ENCODE peak calls at places on chromosomes 4 and X, in five cellular contexts. One of them, this sample, is unnamed.

GRCh38 chr4:133062851-133063250 is 86.2 kb upstream of the PCDH10 start:
- DNase-seq in mucosa of descending colon: no peak
- DNase-seq in AG04449: no peak
- DNase-seq in spleen: no peak
- DNase-seq in AG10803: no peak
- DNase-seq in this sample: no peak

GRCh38 chr4:153241970-153242847 is 38.0 kb downstream of the TRIM2 start:
- DNase-seq in AG04449: no peak
- DNase-seq in spleen: no peak
- DNase-seq in AG10803: no peak
- DNase-seq in mucosa of descending colon: no peak
- DNase-seq in this sample: peak; percentile 96

GRCh38 chrX:103338663-103339062 is 8.6 kb downstream of the TCEAL7 start:
- DNase-seq in AG10803: no peak
- DNase-seq in spleen: no peak
- DNase-seq in AG04449: no peak
- DNase-seq in mucosa of descending colon: no peak
- DNase-seq in this sample: no peak

GRCh38 chr4:128950796-128951195 is 141.3 kb downstream of the JADE1 start:
- DNase-seq in mucosa of descending colon: no peak
- DNase-seq in spleen: no peak
- DNase-seq in AG10803: no peak
- DNase-seq in AG04449: no peak
- DNase-seq in this sample: no peak

GRCh38 chrX:25519258-25519657 is 503.5 kb upstream of the ARX start:
- DNase-seq in AG10803: no peak
- DNase-seq in AG04449: no peak
- DNase-seq in spleen: no peak
- DNase-seq in mucosa of descending colon: no peak
- DNase-seq in this sample: no peak

GRCh38 chr4:150240011-150240410 is 161.8 kb downstream of the DCLK2 start:
- DNase-seq in AG04449: no peak
- DNase-seq in mucosa of descending colon: no peak
- DNase-seq in AG10803: peak; percentile 52
- DNase-seq in spleen: no peak
- DNase-seq in this sample: no peak

GRCh38 chr4:54898163-54898562 is 227.2 kb downstream of the KDR start:
- DNase-seq in spleen: no peak
- DNase-seq in mucosa of descending colon: no peak
- DNase-seq in AG10803: peak; percentile 48
- DNase-seq in AG04449: peak; percentile 12
- DNase-seq in this sample: peak; percentile 20

GRCh38 chrX:77668391-77669237 is 117.4 kb downstream of the ATRX start:
- DNase-seq in AG10803: peak; percentile 9
- DNase-seq in spleen: no peak
- DNase-seq in AG04449: no peak
- DNase-seq in mucosa of descending colon: no peak
- DNase-seq in this sample: peak; percentile 27

GRCh38 chr4:1731180-1731579 is 9.9 kb downstream of the TACC3 start:
- DNase-seq in AG10803: no peak
- DNase-seq in spleen: peak; percentile 74
- DNase-seq in mucosa of descending colon: no peak
- DNase-seq in AG04449: no peak
- DNase-seq in this sample: no peak

GRCh38 chr4:169707958-169708643 is 49.6 kb downstream of the HPF1 start:
- DNase-seq in AG04449: no peak
- DNase-seq in spleen: no peak
- DNase-seq in AG10803: peak; percentile 25
- DNase-seq in mucosa of descending colon: no peak
- DNase-seq in this sample: no peak

GRCh38 chr4:10066704-10067651 is 45.7 kb upstream of the SLC2A9 start:
- DNase-seq in spleen: no peak
- DNase-seq in AG04449: no peak
- DNase-seq in AG10803: no peak
- DNase-seq in mucosa of descending colon: no peak
- DNase-seq in this sample: no peak

GRCh38 chr4:111854494-111855087 is 290.7 kb upstream of the FAM241A start:
- DNase-seq in AG10803: peak; percentile 75
- DNase-seq in mucosa of descending colon: no peak
- DNase-seq in AG04449: no peak
- DNase-seq in spleen: no peak
- DNase-seq in this sample: peak; percentile 62

GRCh38 chr4:4854649-4855292 is 4.7 kb upstream of the MSX1 start:
- DNase-seq in AG04449: no peak
- DNase-seq in mucosa of descending colon: no peak
- DNase-seq in AG10803: no peak
- DNase-seq in spleen: peak; percentile 73
- DNase-seq in this sample: no peak

GRCh38 chrX:69158166-69159040 is 6.8 kb downstream of the PJA1 start:
- DNase-seq in mucosa of descending colon: no peak
- DNase-seq in spleen: no peak
- DNase-seq in AG10803: peak; percentile 35
- DNase-seq in AG04449: no peak
- DNase-seq in this sample: peak; percentile 79

GRCh38 chr4:172147702-172148101 is 334.5 kb downstream of the GALNTL6 start:
- DNase-seq in AG04449: peak; percentile 36
- DNase-seq in spleen: no peak
- DNase-seq in AG10803: peak; percentile 56
- DNase-seq in mucosa of descending colon: no peak
- DNase-seq in this sample: no peak

GRCh38 chr4:142414336-142414945 is 431.7 kb downstream of the INPP4B start:
- DNase-seq in AG10803: peak; percentile 27
- DNase-seq in AG04449: no peak
- DNase-seq in mucosa of descending colon: no peak
- DNase-seq in spleen: no peak
- DNase-seq in this sample: no peak

GRCh38 chr4:113060853-113061252 is 11.4 kb downstream of the ANK2 start:
- DNase-seq in mucosa of descending colon: no peak
- DNase-seq in AG10803: no peak
- DNase-seq in AG04449: no peak
- DNase-seq in spleen: no peak
- DNase-seq in this sample: no peak

GRCh38 chr4:106245176-106245575 is 70.8 kb downstream of the TBCK start:
- DNase-seq in AG10803: no peak
- DNase-seq in AG04449: no peak
- DNase-seq in mucosa of descending colon: no peak
- DNase-seq in spleen: no peak
- DNase-seq in this sample: no peak

GRCh38 chr4:2788532-2789103 is 4.3 kb upstream of the SH3BP2 start:
- DNase-seq in AG10803: peak; percentile 56
- DNase-seq in mucosa of descending colon: peak; percentile 58
- DNase-seq in AG04449: no peak
- DNase-seq in spleen: peak; percentile 79
- DNase-seq in this sample: no peak

GRCh38 chr4:138414202-138414601 is 172.1 kb upstream of the SLC7A11 start:
- DNase-seq in AG10803: peak; percentile 22
- DNase-seq in AG04449: no peak
- DNase-seq in spleen: no peak
- DNase-seq in mucosa of descending colon: no peak
- DNase-seq in this sample: no peak

GRCh38 chr4:2811830-2812599 is 19.1 kb downstream of the SH3BP2 start:
- DNase-seq in spleen: peak; percentile 98
- DNase-seq in mucosa of descending colon: peak; percentile 93
- DNase-seq in AG10803: peak; percentile 55
- DNase-seq in AG04449: no peak
- DNase-seq in this sample: peak; percentile 78

GRCh38 chr4:106365613-106366012 is 3.0 kb downstream of the GIMD1 start:
- DNase-seq in mucosa of descending colon: no peak
- DNase-seq in AG10803: peak; percentile 91
- DNase-seq in spleen: no peak
- DNase-seq in AG04449: peak; percentile 78
- DNase-seq in this sample: peak; percentile 84

GRCh38 chr4:150381671-150382427 is 200.1 kb upstream of the MAB21L2 start:
- DNase-seq in mucosa of descending colon: no peak
- DNase-seq in AG04449: peak; percentile 36
- DNase-seq in spleen: no peak
- DNase-seq in AG10803: peak; percentile 23
- DNase-seq in this sample: peak; percentile 20

GRCh38 chr4:39102297-39102696 is 40.3 kb downstream of the KLHL5 start:
- DNase-seq in AG04449: no peak
- DNase-seq in spleen: no peak
- DNase-seq in mucosa of descending colon: no peak
- DNase-seq in AG10803: no peak
- DNase-seq in this sample: no peak

GRCh38 chr4:119593698-119594097 is 34.9 kb downstream of the PDE5A start:
- DNase-seq in spleen: no peak
- DNase-seq in AG04449: no peak
- DNase-seq in mucosa of descending colon: no peak
- DNase-seq in AG10803: no peak
- DNase-seq in this sample: no peak

GRCh38 chr4:16140520-16141249 is 56.9 kb upstream of the PROM1 start:
- DNase-seq in mucosa of descending colon: no peak
- DNase-seq in spleen: no peak
- DNase-seq in AG04449: peak; percentile 91
- DNase-seq in AG10803: peak; percentile 93
- DNase-seq in this sample: peak; percentile 90

GRCh38 chr4:25919676-25920075 is 5.7 kb downstream of the SMIM20 start:
- DNase-seq in mucosa of descending colon: no peak
- DNase-seq in spleen: no peak
- DNase-seq in AG04449: no peak
- DNase-seq in AG10803: no peak
- DNase-seq in this sample: no peak

GRCh38 chrX:124215786-124216185 is 116.7 kb upstream of the TEX13D start:
- DNase-seq in spleen: no peak
- DNase-seq in AG04449: no peak
- DNase-seq in AG10803: no peak
- DNase-seq in mucosa of descending colon: no peak
- DNase-seq in this sample: no peak
- TF ChIP-seq CTCF in spleen: no peak
- TF ChIP-seq CTCF in AG04449: no peak
- TF ChIP-seq CTCF in AG10803: no peak
- TF ChIP-seq CTCF in mucosa of descending colon: no peak
- TF ChIP-seq CTCF in this sample: no peak

GRCh38 chrX:9440116-9440844 is 24.6 kb upstream of the TBL1X start:
- DNase-seq in AG10803: no peak
- DNase-seq in AG04449: no peak
- DNase-seq in mucosa of descending colon: no peak
- DNase-seq in spleen: no peak
- DNase-seq in this sample: no peak
- H3K4me3 ChIP-seq in AG10803: no peak overlapping the region
- H3K4me3 ChIP-seq in AG04449: no peak overlapping the region
- H3K4me3 ChIP-seq in mucosa of descending colon: no peak overlapping the region
- H3K4me3 ChIP-seq in spleen: no peak overlapping the region
- H3K4me3 ChIP-seq in this sample: no peak overlapping the region

GRCh38 chr4:20193522-20193902 is 58.2 kb upstream of the SLIT2 start:
- DNase-seq in mucosa of descending colon: no peak
- DNase-seq in AG10803: no peak
- DNase-seq in AG04449: no peak
- DNase-seq in spleen: no peak
- DNase-seq in this sample: peak; percentile 16
- TF ChIP-seq CTCF in mucosa of descending colon: no peak
- TF ChIP-seq CTCF in AG10803: no peak
- TF ChIP-seq CTCF in AG04449: no peak
- TF ChIP-seq CTCF in spleen: no peak
- TF ChIP-seq CTCF in this sample: no peak

GRCh38 chrX:1561164-1561563 is 24.2 kb upstream of the P2RY8 start:
- DNase-seq in spleen: no peak
- DNase-seq in AG04449: no peak
- DNase-seq in AG10803: no peak
- DNase-seq in mucosa of descending colon: no peak
- DNase-seq in this sample: no peak
- H3K4me3 ChIP-seq in spleen: no peak overlapping the region
- H3K4me3 ChIP-seq in AG04449: no peak overlapping the region
- H3K4me3 ChIP-seq in AG10803: no peak overlapping the region
- H3K4me3 ChIP-seq in mucosa of descending colon: no peak overlapping the region
- H3K4me3 ChIP-seq in this sample: no peak overlapping the region

GRCh38 chr4:147843162-147843561 is 111.3 kb downstream of the ARHGAP10 start:
- DNase-seq in spleen: no peak
- DNase-seq in AG10803: no peak
- DNase-seq in mucosa of descending colon: no peak
- DNase-seq in AG04449: no peak
- DNase-seq in this sample: no peak
- TF ChIP-seq CTCF in spleen: no peak
- TF ChIP-seq CTCF in AG10803: no peak
- TF ChIP-seq CTCF in mucosa of descending colon: no peak
- TF ChIP-seq CTCF in AG04449: no peak
- TF ChIP-seq CTCF in this sample: no peak

DNA sequence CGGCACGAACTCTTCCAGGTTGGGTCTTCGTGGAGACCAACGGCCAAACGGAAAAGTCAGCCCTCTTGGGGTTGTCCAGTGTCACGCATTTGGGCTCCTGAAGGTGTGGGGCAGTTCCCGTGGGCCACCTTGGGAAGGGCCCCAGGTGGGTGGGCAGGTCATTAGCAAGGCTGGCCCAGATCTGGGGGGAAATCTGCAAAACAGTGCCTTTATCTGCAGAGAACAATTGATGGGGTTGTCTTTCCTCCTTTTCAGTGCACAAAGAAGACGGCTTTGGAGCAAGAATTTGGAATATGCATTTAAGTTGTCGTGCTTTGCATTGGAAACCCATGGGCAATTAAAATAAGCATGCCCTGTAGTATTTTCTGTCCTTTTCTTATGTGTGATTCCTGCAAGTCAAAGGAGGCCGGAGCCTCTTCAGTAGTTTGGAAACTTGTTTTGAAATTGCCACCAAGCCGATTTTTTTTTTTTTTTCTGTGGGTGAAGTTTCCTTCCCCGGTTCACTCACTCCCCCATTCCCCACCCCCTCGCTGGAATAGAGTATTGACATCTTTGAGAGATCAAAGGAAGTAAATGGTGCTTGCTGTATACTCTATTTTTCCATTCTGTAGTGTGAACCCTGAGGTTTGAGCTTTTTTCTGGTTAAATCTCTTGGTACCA is 9.8 kb downstream of the ZIC3 start:
- DNase-seq in spleen: no peak
- DNase-seq in AG10803: no peak
- DNase-seq in mucosa of descending colon: no peak
- DNase-seq in AG04449: no peak
- DNase-seq in this sample: no peak
- H3K4me3 ChIP-seq in spleen: no peak overlapping the region
- H3K4me3 ChIP-seq in AG10803: no peak overlapping the region
- H3K4me3 ChIP-seq in mucosa of descending colon: no peak overlapping the region
- H3K4me3 ChIP-seq in AG04449: no peak overlapping the region
- H3K4me3 ChIP-seq in this sample: no peak overlapping the region

GRCh38 chrX:130304587-130305368 is 34.9 kb upstream of the SLC25A14 start:
- DNase-seq in AG10803: no peak
- DNase-seq in AG04449: no peak
- DNase-seq in mucosa of descending colon: no peak
- DNase-seq in spleen: no peak
- DNase-seq in this sample: no peak
- TF ChIP-seq CTCF in AG10803: no peak
- TF ChIP-seq CTCF in AG04449: no peak
- TF ChIP-seq CTCF in mucosa of descending colon: no peak
- TF ChIP-seq CTCF in spleen: no peak
- TF ChIP-seq CTCF in this sample: no peak

GRCh38 chrX:56812515-56813105 is 83.6 kb downstream of the NBDY start:
- DNase-seq in mucosa of descending colon: no peak
- DNase-seq in spleen: no peak
- DNase-seq in AG04449: no peak
- DNase-seq in AG10803: peak; percentile 18
- DNase-seq in this sample: peak; percentile 62
- H3K4me3 ChIP-seq in mucosa of descending colon: no peak overlapping the region
- H3K4me3 ChIP-seq in spleen: no peak overlapping the region
- H3K4me3 ChIP-seq in AG04449: no peak overlapping the region
- H3K4me3 ChIP-seq in AG10803: peak overlapping the region; percentile 39
- H3K4me3 ChIP-seq in this sample: peak overlapping the region; percentile 32

GRCh38 chr4:99024481-99025275 is 29.2 kb downstream of the METAP1 start:
- DNase-seq in spleen: no peak
- DNase-seq in AG04449: no peak
- DNase-seq in AG10803: no peak
- DNase-seq in mucosa of descending colon: no peak
- DNase-seq in this sample: no peak
- TF ChIP-seq CTCF in spleen: no peak
- TF ChIP-seq CTCF in AG04449: no peak
- TF ChIP-seq CTCF in AG10803: no peak
- TF ChIP-seq CTCF in mucosa of descending colon: no peak
- TF ChIP-seq CTCF in this sample: no peak

This sample was measured in fibroblast of villous mesenchyme.